ENCODE peak calls at places on chromosomes 2 and 18, in seven cellular contexts. U, T, E, P, M, H and D are unnamed samples.

GRCh38 chr2:174023591-174024523 is 58.7 kb upstream of the SP3 start:
- DNase-seq in T (no peak), U (no peak), P (peak; percentile 96), E (peak; percentile 96), H (no peak), M (peak; percentile 43), D (peak; percentile 34)

GRCh38 chr2:226887940-226888339 is 52.1 kb downstream of the RHBDD1 start:
- DNase-seq in E (no peak), H (no peak), M (no peak), P (no peak), T (no peak), U (no peak), D (no peak)

GRCh38 chr18:3525870-3526420 is 76.0 kb downstream of the TGIF1 start:
- DNase-seq in E (no peak), M (peak; percentile 81), T (no peak), U (no peak), H (no peak), P (no peak), D (no peak)

GRCh38 chr2:16728742-16729141 is 63.1 kb upstream of the CYRIA start:
- DNase-seq in T (no peak), H (no peak), P (no peak), E (no peak), U (no peak), M (no peak), D (no peak)

GRCh38 chr2:148658807-148659722 is 14.5 kb downstream of the EPC2 start:
- DNase-seq in E (peak; percentile 62), T (no peak), M (no peak), U (no peak), H (no peak), P (no peak), D (no peak)

GRCh38 chr2:210199186-210199765 is 26.0 kb downstream of the ACADL start:
- DNase-seq in H (no peak), T (no peak), E (peak; percentile 59), P (no peak), M (peak; percentile 50), U (no peak), D (peak; percentile 49)

GRCh38 chr2:70964596-70965386 is 13.6 kb upstream of the ANKRD53 start:
- DNase-seq in E (peak; percentile 67), M (peak; percentile 48), T (no peak), U (no peak), H (peak; percentile 67), P (no peak), D (peak; percentile 59)

GRCh38 chr2:96225016-96225533 is 16.4 kb upstream of the STARD7 start:
- DNase-seq in U (no peak), E (no peak), M (peak; percentile 75), T (no peak), H (no peak), P (no peak), D (no peak)

GRCh38 chr2:31212659-31213058 is 4.7 kb downstream of the CAPN14 start:
- DNase-seq in H (no peak), E (no peak), M (no peak), T (no peak), P (no peak), U (no peak), D (no peak)

GRCh38 chr2:23545391-23545790 is 160.4 kb downstream of the KLHL29 start:
- DNase-seq in H (no peak), E (peak; percentile 60), U (no peak), P (no peak), M (no peak), T (peak; percentile 53), D (no peak)

GRCh38 chr2:101873543-101873942 is 118.2 kb upstream of the IL1R2 start:
- DNase-seq in T (no peak), M (peak; percentile 43), H (no peak), P (no peak), U (no peak), E (peak; percentile 24), D (no peak)

GRCh38 chr2:238916875-238917590 is 69.1 kb downstream of the TWIST2 start:
- DNase-seq in P (no peak), H (no peak), M (no peak), U (no peak), E (no peak), T (no peak), D (peak; percentile 96)

GRCh38 chr18:76708727-76709353 is 113.5 kb upstream of the ZNF236 start:
- DNase-seq in P (no peak), T (no peak), H (no peak), U (no peak), E (no peak), M (no peak), D (no peak)

GRCh38 chr2:164737612-164738081 is 104.0 kb downstream of the COBLL1 start:
- DNase-seq in M (peak; percentile 67), E (peak; percentile 72), U (peak; percentile 78), P (peak; percentile 23), H (peak; percentile 69), T (peak; percentile 47), D (peak; percentile 78)

GRCh38 chr2:106664669-106665068 is 177.5 kb downstream of the CD8B2 start:
- DNase-seq in H (no peak), P (no peak), T (no peak), U (no peak), M (no peak), E (no peak), D (no peak)

GRCh38 chr2:232300894-232301387 is 77.6 kb upstream of the ALPP start:
- DNase-seq in T (no peak), E (peak; percentile 14), H (no peak), M (no peak), P (no peak), U (peak; percentile 46), D (peak; percentile 32)

GRCh38 chr2:71452565-71452964 is 796 bp upstream of the DYSF start:
- DNase-seq in U (no peak), E (peak; percentile 63), M (no peak), P (no peak), H (no peak), T (no peak), D (peak; percentile 95)

GRCh38 chr2:119820275-119820674 is 60.6 kb downstream of the PTPN4 start:
- DNase-seq in T (no peak), P (peak; percentile 37), E (peak; percentile 96), U (no peak), H (no peak), M (no peak), D (peak; percentile 79)

GRCh38 chr2:53787255-53787910 is 539 bp downstream of the ERLEC1 start:
- DNase-seq in H (no peak), T (no peak), E (peak; percentile 25), U (no peak), M (peak; percentile 16), P (no peak), D (no peak)

GRCh38 chr2:116074161-116074560 is 1631.7 kb downstream of the DPP10 start:
- DNase-seq in P (no peak), E (no peak), M (no peak), U (no peak), T (no peak), H (no peak), D (no peak)

GRCh38 chr2:20618468-20618885 is 32.4 kb downstream of the HS1BP3 start:
- DNase-seq in E (peak; percentile 63), U (no peak), H (no peak), M (no peak), P (no peak), T (no peak), D (no peak)

GRCh38 chr2:229346801-229347540 is 75.9 kb upstream of the PID1 start:
- DNase-seq in M (no peak), H (no peak), T (no peak), E (peak; percentile 33), P (no peak), U (no peak), D (no peak)